ENCODE peak calls at places on chromosomes 5 and 9, in four cellular contexts. H is MM.1S, A is SK-N-SH, Z is neural progenitor cell. M is an unnamed sample.

GRCh38 chr5:152193391-152194107 is 211.5 kb downstream of the NMUR2 start:
- DNase-seq in H (no peak), A (no peak), Z (no peak), M (peak; percentile 90)

GRCh38 chr5:15446552-15446951 is 53.4 kb upstream of the FBXL7 start:
- DNase-seq in H (no peak), A (no peak), Z (no peak), M (no peak)

GRCh38 chr9:23342296-23342695 is 483.7 kb downstream of the ELAVL2 start:
- DNase-seq in H (no peak), A (no peak), Z (no peak), M (peak; percentile 67)

GRCh38 chr9:126456802-126457547 is 130.3 kb downstream of the MVB12B start:
- DNase-seq in H (no peak), A (no peak), Z (no peak), M (no peak)

GRCh38 chr5:137129906-137130680 is 369.0 kb downstream of the SPOCK1 start:
- DNase-seq in H (no peak), A (no peak), Z (no peak), M (no peak)

GRCh38 chr5:127810014-127810413 is 106.8 kb downstream of the CCDC192 start:
- DNase-seq in H (no peak), A (no peak), Z (no peak), M (no peak)

GRCh38 chr5:158155087-158155486 is 296.1 kb upstream of the CLINT1 start:
- DNase-seq in H (no peak), A (no peak), Z (no peak), M (no peak)

GRCh38 chr9:114273461-114273881 is 49.4 kb upstream of the ORM1 start:
- DNase-seq in H (no peak), A (no peak), Z (no peak), M (no peak)

GRCh38 chr5:157747766-157748700 is 4.5 kb downstream of the LSM11 start:
- DNase-seq in H (no peak), A (no peak), Z (no peak), M (no peak)

GRCh38 chr5:157924931-157925729 is 66.2 kb upstream of the CLINT1 start:
- DNase-seq in H (no peak), A (no peak), Z (no peak), M (no peak)

GRCh38 chr5:59798862-59799667 is 94.5 kb downstream of the PDE4D start:
- DNase-seq in H (peak; percentile 35), A (no peak), Z (no peak), M (peak; percentile 83)

GRCh38 chr9:17134843-17135577 is at the start of gene CNTLN:
- DNase-seq in H (peak; percentile 62), A (peak; percentile 98), Z (peak; percentile 89), M (peak; percentile 88)

GRCh38 chr5:148799737-148800527 is 26.5 kb upstream of the ADRB2 start:
- DNase-seq in H (no peak), A (no peak), Z (no peak), M (no peak)

GRCh38 chr5:142772766-142773293 is 2.7 kb downstream of the ARHGAP26 start:
- DNase-seq in H (no peak), A (no peak), Z (no peak), M (peak; percentile 24)

GRCh38 chr9:136424750-136425362 is 14.4 kb downstream of the PMPCA start:
- DNase-seq in H (no peak), A (no peak), Z (no peak), M (no peak)

GRCh38 chr9:136421791-136422190 is 11.3 kb downstream of the PMPCA start:
- DNase-seq in H (no peak), A (no peak), Z (no peak), M (no peak)

GRCh38 chr9:136419092-136419420 is 8.6 kb downstream of the PMPCA start:
- DNase-seq in H (no peak), A (no peak), Z (no peak), M (no peak)

GRCh38 chr9:136423432-136424146 is 13.1 kb downstream of the PMPCA start:
- DNase-seq in H (no peak), A (no peak), Z (no peak), M (no peak)

GRCh38 chr9:136422876-136423275 is 12.4 kb downstream of the PMPCA start:
- DNase-seq in H (no peak), A (no peak), Z (no peak), M (no peak)
- H3K36me3 ChIP-seq in H (peaks cover 3% of the 10 kb centered on the region), A (peaks cover 49% of the 10 kb centered on the region), Z (no peaks in the 10 kb centered on the region), M (no peaks in the 10 kb centered on the region)

GRCh38 chr9:18368206-18368605 is 105.7 kb upstream of the ADAMTSL1 start:
- DNase-seq in H (no peak), A (no peak), Z (no peak), M (no peak)

GRCh38 chr9:18361621-18362020 is 112.3 kb upstream of the ADAMTSL1 start:
- DNase-seq in H (no peak), A (no peak), Z (no peak), M (no peak)

GRCh38 chr9:18365651-18366050 is 108.3 kb upstream of the ADAMTSL1 start:
- DNase-seq in H (no peak), A (no peak), Z (no peak), M (no peak)

GRCh38 chr9:18362901-18363685 is 110.9 kb upstream of the ADAMTSL1 start:
- DNase-seq in H (no peak), A (no peak), Z (no peak), M (no peak)

GRCh38 chr9:18366184-18366583 is 107.8 kb upstream of the ADAMTSL1 start:
- DNase-seq in H (no peak), A (no peak), Z (no peak), M (no peak)
- TF ChIP-seq EZH2phosphoT487 in H (no peak), A (no peak), Z (no peak), M (no peak)

GRCh38 chr5:78127875-78128274 is 166.6 kb downstream of the AP3B1 start:
- DNase-seq in H (no peak), A (no peak), Z (peak; percentile 16), M (no peak)
- TF ChIP-seq CTCF in H (no peak), A (peak; percentile 44), Z (peak; percentile 78), M (peak; percentile 51)

GRCh38 chr9:116383956-116384355 is 230.4 kb downstream of the PAPPA start:
- DNase-seq in H (no peak), A (no peak), Z (no peak), M (no peak)
- H3K36me3 ChIP-seq in H (no peaks in the 10 kb centered on the region), A (peaks cover 53% of the 10 kb centered on the region), Z (no peaks in the 10 kb centered on the region), M (no peaks in the 10 kb centered on the region)

DNA sequence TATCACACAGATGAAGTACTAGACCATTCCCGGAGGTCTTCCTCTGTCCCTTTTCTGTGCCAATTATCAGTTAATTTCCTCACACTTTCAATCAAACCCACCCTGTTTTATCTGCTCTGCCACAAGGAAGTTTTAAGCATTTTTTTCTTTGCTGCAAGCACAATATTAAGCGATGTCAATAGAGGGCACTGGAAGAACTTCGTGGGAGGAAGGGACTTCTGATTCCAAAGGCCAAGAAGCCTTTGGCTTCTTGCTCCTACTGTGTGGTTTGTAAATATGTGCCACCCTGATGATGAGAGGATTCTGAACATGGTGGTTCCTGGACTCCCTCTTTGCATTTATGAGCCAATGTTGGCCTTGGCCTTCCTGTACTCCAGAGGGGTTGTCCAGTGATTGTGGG is 1712.5 kb upstream of the C9orf72 start:
- DNase-seq in H (no peak), A (no peak), Z (peak; percentile 23), M (peak; percentile 61)
- TF ChIP-seq EZH2phosphoT487 in H (no peak), A (no peak), Z (no peak), M (no peak)

GRCh38 chr5:112918679-112919078 is 3.3 kb downstream of the REEP5 start:
- DNase-seq in H (no peak), A (no peak), Z (no peak), M (no peak)

GRCh38 chr5:112923988-112924387 is 2.0 kb upstream of the REEP5 start:
- DNase-seq in H (no peak), A (no peak), Z (no peak), M (no peak)

GRCh38 chr5:112921833-112922817 is at the start of gene REEP5:
- DNase-seq in H (peak; percentile 89), A (peak; percentile 96), Z (peak; percentile 95), M (peak; percentile 78)

GRCh38 chr5:112923148-112923917 is 1.3 kb upstream of the REEP5 start:
- DNase-seq in H (peak; percentile 73), A (no peak), Z (no peak), M (no peak)

DNA sequence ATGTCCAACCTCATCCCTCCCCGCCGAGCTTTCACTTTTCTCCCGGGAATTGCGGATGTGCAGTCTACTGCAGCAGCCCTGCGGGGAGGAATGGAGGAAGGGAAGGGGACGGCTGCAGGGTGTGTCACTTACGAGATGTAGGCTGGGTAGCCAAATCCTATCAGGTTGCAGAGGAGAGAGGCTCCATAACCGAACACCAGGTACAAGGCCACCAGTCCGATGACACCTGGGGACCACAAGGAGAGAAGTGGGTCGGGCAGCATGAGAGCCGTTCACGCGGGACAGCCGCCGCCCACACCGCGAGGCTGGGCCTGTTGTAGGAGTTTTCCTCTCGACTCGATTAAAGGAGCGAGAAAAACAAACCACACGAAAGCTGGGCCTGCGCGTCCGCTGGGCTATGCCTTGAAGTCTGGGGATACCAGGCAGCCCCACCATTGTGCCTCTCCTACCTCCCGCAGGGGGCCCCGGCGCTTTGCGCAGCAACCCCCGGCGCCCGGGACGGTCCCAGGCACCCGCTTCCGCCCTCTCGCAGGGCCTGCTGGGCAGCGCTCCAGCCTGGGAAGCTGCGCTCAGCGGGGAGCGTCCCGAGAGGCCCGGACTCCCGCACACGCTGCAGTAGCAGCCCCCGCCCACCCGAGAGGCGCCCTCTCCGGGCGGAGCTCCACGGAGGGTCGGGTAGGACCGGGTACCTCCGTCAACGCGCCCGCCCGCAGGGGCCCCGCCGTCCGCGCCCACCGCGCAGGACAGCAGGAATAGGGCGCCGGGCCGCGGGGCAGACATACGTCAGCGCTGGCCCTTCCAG is 795 bp downstream of the REEP5 start:
- DNase-seq in H (peak; percentile 52), A (peak; percentile 90), Z (peak; percentile 80), M (peak; percentile 63)
- TF ChIP-seq CTCF in H (no peak), A (no peak), Z (no peak), M (no peak)

DNA sequence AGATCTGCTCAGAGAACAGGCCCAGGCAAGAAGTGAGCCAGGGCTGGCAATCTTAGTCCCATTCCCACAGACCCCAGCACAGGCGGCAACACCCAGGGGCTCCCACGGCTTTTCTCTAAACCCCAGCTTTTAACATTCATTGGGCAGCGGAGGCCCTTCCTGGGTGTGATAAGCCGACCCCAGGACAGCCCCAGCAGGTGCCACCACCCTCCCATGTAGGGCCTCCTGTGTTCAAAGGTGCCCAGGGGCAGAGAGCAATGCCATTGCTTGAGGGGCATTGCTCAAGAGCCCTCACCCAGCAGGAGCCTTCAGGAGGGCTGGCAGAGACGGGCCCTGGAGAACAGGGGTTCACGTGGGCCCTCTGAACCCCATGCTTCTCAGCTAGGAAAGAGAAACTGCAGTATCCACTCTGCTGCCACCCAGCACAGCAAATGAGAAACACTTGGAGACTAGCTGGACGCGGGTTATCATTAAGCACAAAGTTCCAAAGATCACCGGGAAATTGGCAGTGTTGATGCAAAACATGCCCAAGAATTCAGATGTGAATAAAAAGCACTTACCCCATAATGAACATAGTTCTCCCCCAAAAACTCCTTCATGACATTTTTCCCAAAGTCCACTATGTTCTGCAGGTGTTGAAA is 13.9 kb downstream of the IPPK start:
- DNase-seq in H (no peak), A (no peak), Z (no peak), M (no peak)
- H3K36me3 ChIP-seq in H (no peaks in the 10 kb centered on the region), A (peaks cover 31% of the 10 kb centered on the region), Z (no peaks in the 10 kb centered on the region), M (peaks cover 11% of the 10 kb centered on the region)

DNA sequence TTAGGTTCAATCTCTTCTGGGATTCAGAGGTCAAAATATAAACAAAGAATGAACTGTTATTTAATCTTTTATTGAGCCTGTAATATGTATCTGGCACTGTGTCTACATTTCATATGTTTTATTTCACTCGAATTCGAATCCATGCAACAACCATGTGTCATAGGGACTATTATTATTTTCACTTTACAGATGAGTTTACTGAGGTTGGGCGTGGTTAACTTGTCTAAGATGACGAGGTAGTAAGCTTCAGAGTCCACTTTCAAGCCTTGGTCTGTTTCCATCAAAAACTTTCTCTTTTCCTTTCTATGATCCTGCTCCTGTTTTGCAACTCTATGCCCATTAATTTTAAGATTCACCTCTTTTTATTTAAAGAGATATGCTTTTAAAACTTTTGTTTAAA is 55.2 kb upstream of the DMAC1 start:
- DNase-seq in H (no peak), A (no peak), Z (no peak), M (no peak)
- TF ChIP-seq EZH2phosphoT487 in H (no peak), A (no peak), Z (no peak), M (no peak)

M was measured in PC-3.